ENCODE peak calls at places on chromosomes 5 and 9, in five cellular contexts. X is GM23338; P is neuronal stem cell; K is CD8-positive, alpha-beta memory T cell; H is astrocyte of the cerebellum. C is an unnamed sample.

GRCh38 chr9:125989524-125990180 is 242.5 kb downstream of the PBX3 start:
- DNase-seq in P (no peak), K (no peak), X (no peak), H (no peak), C (no peak)

GRCh38 chr5:173793677-173794570 is 94.2 kb upstream of the CPEB4 start:
- DNase-seq in H (no peak), P (no peak), X (no peak), K (no peak), C (no peak)

GRCh38 chr5:132427285-132428146 is 58.0 kb downstream of the SLC22A5 start:
- DNase-seq in H (no peak), P (no peak), K (peak; percentile 72), X (no peak), C (no peak)

GRCh38 chr5:96112703-96113102 is 151.1 kb upstream of the ELL2 start:
- DNase-seq in X (no peak), P (no peak), K (no peak), H (no peak), C (no peak)

GRCh38 chr5:179128976-179129375 is 68.8 kb downstream of the ZNF354C start:
- DNase-seq in H (no peak), X (no peak), P (no peak), K (no peak), C (no peak)

GRCh38 chr5:173108914-173109313 is 35.4 kb upstream of the BNIP1 start:
- DNase-seq in X (peak; percentile 41), K (no peak), H (no peak), P (no peak), C (no peak)

GRCh38 chr5:20105915-20106314 is 117.9 kb upstream of the CDH18 start:
- DNase-seq in P (no peak), K (no peak), H (no peak), X (no peak), C (no peak)

GRCh38 chr5:96651948-96652753 is 10.0 kb upstream of the CAST start:
- DNase-seq in P (no peak), H (no peak), X (peak; percentile 73), K (no peak), C (no peak)

GRCh38 chr5:44808435-44809214 is at the start of gene MRPS30:
- DNase-seq in K (peak; percentile 95), X (peak; percentile 99), H (peak; percentile 99), P (peak; percentile 96), C (peak; percentile 99)

DNA sequence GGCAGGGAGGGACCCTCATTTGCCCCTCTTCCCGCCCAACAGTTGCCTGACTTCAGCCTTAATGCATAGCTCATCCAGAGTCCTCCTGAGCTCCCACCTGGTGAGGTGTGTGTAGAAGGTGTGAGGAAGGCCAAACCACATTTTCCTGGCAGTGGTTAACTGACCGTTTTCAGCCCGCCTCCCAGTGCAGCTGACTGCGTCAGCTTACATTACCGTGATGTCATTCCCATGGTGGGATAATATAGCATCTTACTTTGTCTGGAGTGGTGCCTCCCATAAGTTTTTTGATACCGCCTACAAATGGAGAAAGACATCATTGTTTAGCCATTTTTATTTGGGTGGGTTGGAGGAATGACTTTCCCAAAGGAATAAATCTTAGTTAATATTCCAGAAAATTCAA is 151.9 kb downstream of the C9orf152 start:
- DNase-seq in K (no peak), X (no peak), H (no peak), P (no peak), C (no peak)
- H3K4me3 ChIP-seq in K (no peak overlapping the region), X (no peak overlapping the region), H (no peak overlapping the region), P (no peak overlapping the region), C (no peak overlapping the region)

GRCh38 chr9:92176068-92176799 is 61.0 kb upstream of the SPTLC1 start:
- DNase-seq in X (peak; percentile 73), P (no peak), K (no peak), H (no peak), C (no peak)
- H3K4me3 ChIP-seq in X (no peak overlapping the region), P (no peak overlapping the region), K (no peak overlapping the region), H (no peak overlapping the region), C (no peak overlapping the region)

DNA sequence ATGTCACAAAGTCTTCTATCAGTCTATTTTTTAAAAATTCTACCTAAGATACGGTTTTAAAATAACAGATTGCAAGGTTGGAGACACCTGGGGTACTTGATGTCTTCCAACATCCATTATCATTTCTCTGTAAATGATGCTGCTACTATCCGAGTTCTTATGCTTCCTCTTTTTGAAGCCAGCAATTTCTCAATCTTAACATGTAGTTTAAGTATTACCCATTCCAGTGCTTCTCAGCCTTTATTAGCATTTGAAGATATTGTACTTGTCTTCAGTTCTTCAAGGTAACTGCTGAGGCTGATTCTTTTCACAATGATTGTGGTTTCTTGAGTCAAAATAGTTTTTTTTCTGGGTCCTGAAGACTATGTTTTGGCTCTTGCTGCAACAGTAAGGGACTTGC is 96.4 kb upstream of the SELENOP start:
- DNase-seq in P (no peak), X (no peak), K (no peak), H (no peak), C (no peak)
- H3K4me3 ChIP-seq in P (no peak overlapping the region), X (peak overlapping the region; percentile 52), K (peak overlapping the region; percentile 78), H (no peak overlapping the region), C (no peak overlapping the region)

GRCh38 chr9:85402541-85402940 is 339.2 kb downstream of the AGTPBP1 start:
- DNase-seq in H (no peak), K (no peak), P (no peak), X (no peak), C (no peak)

GRCh38 chr9:85404911-85405580 is 336.7 kb downstream of the AGTPBP1 start:
- DNase-seq in P (no peak), H (no peak), X (no peak), K (no peak), C (no peak)

GRCh38 chr9:85401998-85402397 is 339.8 kb downstream of the AGTPBP1 start:
- DNase-seq in X (no peak), H (no peak), P (no peak), K (no peak), C (no peak)
- H3K4me3 ChIP-seq in X (no peak overlapping the region), H (no peak overlapping the region), P (no peak overlapping the region), K (no peak overlapping the region), C (no peak overlapping the region)

C was measured in epithelial cell of proximal tubule.